ENCODE peak calls at places on chromosomes 11 and 22, in five cellular contexts. U is EH; B is naive thymus-derived CD8-positive, alpha-beta T cell; L is colonic mucosa; Q is SW480. N is an unnamed sample.

GRCh38 chr22:23014250-23014649 is 56.1 kb upstream of the GNAZ start:
- DNase-seq in Q (no peak), B (no peak), U (no peak), L (no peak), N (no peak)

GRCh38 chr11:126190792-126191191 is 20.7 kb downstream of the RPUSD4 start:
- DNase-seq in U (no peak), L (no peak), Q (no peak), B (no peak), N (no peak)

GRCh38 chr11:119340335-119341221 is at the start of gene C1QTNF5:
- DNase-seq in Q (no peak), L (peak; percentile 77), U (peak; percentile 91), B (peak; percentile 61), N (no peak)

GRCh38 chr11:83132191-83132590 is 24.7 kb upstream of the PCF11 start:
- DNase-seq in B (no peak), L (no peak), U (no peak), Q (no peak), N (no peak)

GRCh38 chr11:120215634-120216033 is 4.8 kb downstream of the OAF start:
- DNase-seq in L (no peak), U (peak; percentile 79), Q (no peak), B (no peak), N (no peak)

GRCh38 chr11:75320046-75320618 is 31.3 kb downstream of the ARRB1 start:
- DNase-seq in Q (no peak), L (no peak), B (no peak), U (no peak), N (no peak)

GRCh38 chr11:126104420-126104819 is 41.8 kb upstream of the CDON start:
- DNase-seq in L (no peak), Q (no peak), U (no peak), B (no peak), N (no peak)

GRCh38 chr11:119066481-119066880 is 1.1 kb upstream of the VPS11 start:
- DNase-seq in U (peak; percentile 7), Q (no peak), B (no peak), L (no peak), N (no peak)

GRCh38 chr11:43962383-43962969 is 20.0 kb downstream of the C11orf96 start:
- DNase-seq in L (no peak), U (peak; percentile 58), B (no peak), Q (no peak), N (no peak)

GRCh38 chr11:9825315-9825714 is 161.4 kb downstream of the SWAP70 start:
- DNase-seq in U (peak; percentile 35), Q (no peak), B (no peak), L (no peak), N (no peak)

GRCh38 chr11:22216940-22217339 is 24.1 kb downstream of the ANO5 start:
- DNase-seq in B (no peak), Q (no peak), U (no peak), L (no peak), N (no peak)

GRCh38 chr22:30078320-30079311 is 1.6 kb upstream of the HORMAD2 start:
- DNase-seq in U (no peak), B (no peak), Q (no peak), L (no peak), N (no peak)

GRCh38 chr22:40890881-40891280 is 29.0 kb upstream of the DNAJB7 start:
- DNase-seq in L (no peak), B (no peak), Q (no peak), U (peak; percentile 33), N (no peak)

GRCh38 chr11:115965754-115966504 is 461.7 kb upstream of the CADM1 start:
- DNase-seq in L (no peak), B (no peak), Q (peak; percentile 15), U (no peak), N (no peak)

GRCh38 chr11:8250446-8250845 is 13.2 kb downstream of the LMO1 start:
- DNase-seq in Q (no peak), B (no peak), L (no peak), U (no peak), N (no peak)

GRCh38 chr22:17845790-17846189 is 71.5 kb upstream of the BID start:
- DNase-seq in L (no peak), B (no peak), U (no peak), Q (no peak), N (no peak)

GRCh38 chr11:116910378-116910777 is 73.0 kb upstream of the APOA1 start:
- DNase-seq in B (no peak), Q (no peak), L (no peak), U (peak; percentile 15), N (no peak)

N was measured in CD8-positive, alpha-beta memory T cell.